ENCODE peak calls at places on chromosomes 5 and 9, in eight cellular contexts. One of them, this sample, is unnamed.

GRCh38 chr5:84647581-84647980 is 262.9 kb upstream of the EDIL3 start:
- DNase-seq in OCI-LY7: no peak
- DNase-seq in fibroblast of lung: no peak
- DNase-seq in upper lobe of right lung: no peak
- DNase-seq in A549: no peak
- DNase-seq in lower lobe of right lung: no peak
- DNase-seq in MM.1S: no peak
- DNase-seq in psoas muscle: no peak
- DNase-seq in this sample: no peak

GRCh38 chr5:125463441-125464092 is 717.1 kb upstream of the ZNF608 start:
- DNase-seq in OCI-LY7: no peak
- DNase-seq in fibroblast of lung: peak
- DNase-seq in upper lobe of right lung: no peak
- DNase-seq in A549: no peak
- DNase-seq in lower lobe of right lung: no peak
- DNase-seq in MM.1S: no peak
- DNase-seq in psoas muscle: no peak
- DNase-seq in this sample: no peak

GRCh38 chr5:143023447-143024096 is 253.4 kb downstream of the ARHGAP26 start:
- DNase-seq in OCI-LY7: no peak
- DNase-seq in fibroblast of lung: peak
- DNase-seq in upper lobe of right lung: no peak
- DNase-seq in A549: no peak
- DNase-seq in lower lobe of right lung: no peak
- DNase-seq in MM.1S: no peak
- DNase-seq in psoas muscle: peak
- DNase-seq in this sample: no peak

GRCh38 chr5:167895899-167896659 is 395.4 kb upstream of the WWC1 start:
- DNase-seq in OCI-LY7: no peak
- DNase-seq in fibroblast of lung: no peak
- DNase-seq in upper lobe of right lung: no peak
- DNase-seq in A549: no peak
- DNase-seq in lower lobe of right lung: no peak
- DNase-seq in MM.1S: no peak
- DNase-seq in psoas muscle: no peak
- DNase-seq in this sample: no peak

GRCh38 chr9:100111235-100111634 is 12.2 kb downstream of the INVS start:
- DNase-seq in OCI-LY7: no peak
- DNase-seq in fibroblast of lung: peak
- DNase-seq in upper lobe of right lung: peak
- DNase-seq in A549: no peak
- DNase-seq in lower lobe of right lung: peak
- DNase-seq in MM.1S: no peak
- DNase-seq in psoas muscle: peak
- DNase-seq in this sample: peak

GRCh38 chr5:172574845-172575170 is 66.3 kb upstream of the NEURL1B start:
- DNase-seq in OCI-LY7: no peak
- DNase-seq in fibroblast of lung: no peak
- DNase-seq in upper lobe of right lung: no peak
- DNase-seq in A549: no peak
- DNase-seq in lower lobe of right lung: no peak
- DNase-seq in MM.1S: no peak
- DNase-seq in psoas muscle: no peak
- DNase-seq in this sample: no peak

GRCh38 chr5:135615581-135616260 is 36.9 kb upstream of the CXCL14 start:
- DNase-seq in OCI-LY7: no peak
- DNase-seq in fibroblast of lung: no peak
- DNase-seq in upper lobe of right lung: no peak
- DNase-seq in A549: no peak
- DNase-seq in lower lobe of right lung: no peak
- DNase-seq in MM.1S: no peak
- DNase-seq in psoas muscle: no peak
- DNase-seq in this sample: no peak

GRCh38 chr9:127626752-127627493 is 14.8 kb downstream of the STXBP1 start:
- DNase-seq in OCI-LY7: no peak
- DNase-seq in fibroblast of lung: no peak
- DNase-seq in upper lobe of right lung: no peak
- DNase-seq in A549: no peak
- DNase-seq in lower lobe of right lung: no peak
- DNase-seq in MM.1S: no peak
- DNase-seq in psoas muscle: no peak
- DNase-seq in this sample: no peak

GRCh38 chr5:171721469-171721868 is 64.1 kb upstream of the SMIM23 start:
- DNase-seq in OCI-LY7: no peak
- DNase-seq in fibroblast of lung: no peak
- DNase-seq in upper lobe of right lung: no peak
- DNase-seq in A549: no peak
- DNase-seq in lower lobe of right lung: no peak
- DNase-seq in MM.1S: no peak
- DNase-seq in psoas muscle: no peak
- DNase-seq in this sample: no peak

GRCh38 chr5:137752873-137753226 is 1.3 kb downstream of the HNRNPA0 start:
- DNase-seq in OCI-LY7: peak
- DNase-seq in fibroblast of lung: peak
- DNase-seq in upper lobe of right lung: no peak
- DNase-seq in A549: peak
- DNase-seq in lower lobe of right lung: no peak
- DNase-seq in MM.1S: no peak
- DNase-seq in psoas muscle: no peak
- DNase-seq in this sample: no peak

GRCh38 chr5:36744678-36745659 is 131.6 kb upstream of the NIPBL start:
- DNase-seq in OCI-LY7: peak
- DNase-seq in fibroblast of lung: peak
- DNase-seq in upper lobe of right lung: peak
- DNase-seq in A549: peak
- DNase-seq in lower lobe of right lung: peak
- DNase-seq in MM.1S: peak
- DNase-seq in psoas muscle: peak
- DNase-seq in this sample: peak

GRCh38 chr5:114362197-114362976 is 517 bp downstream of the KCNN2 start:
- DNase-seq in OCI-LY7: no peak
- DNase-seq in fibroblast of lung: peak
- DNase-seq in upper lobe of right lung: peak
- DNase-seq in A549: peak
- DNase-seq in lower lobe of right lung: peak
- DNase-seq in MM.1S: peak
- DNase-seq in psoas muscle: no peak
- DNase-seq in this sample: no peak

GRCh38 chr9:121196389-121196788 is 5.3 kb downstream of the RAB14 start:
- DNase-seq in OCI-LY7: no peak
- DNase-seq in fibroblast of lung: no peak
- DNase-seq in upper lobe of right lung: no peak
- DNase-seq in A549: no peak
- DNase-seq in lower lobe of right lung: no peak
- DNase-seq in MM.1S: no peak
- DNase-seq in psoas muscle: no peak
- DNase-seq in this sample: no peak

GRCh38 chr5:154467655-154468354 is 10.2 kb downstream of the HAND1 start:
- DNase-seq in OCI-LY7: peak
- DNase-seq in fibroblast of lung: peak
- DNase-seq in upper lobe of right lung: peak
- DNase-seq in A549: peak
- DNase-seq in lower lobe of right lung: peak
- DNase-seq in MM.1S: peak
- DNase-seq in psoas muscle: peak
- DNase-seq in this sample: no peak

GRCh38 chr5:6447384-6448140 is 1.1 kb upstream of the UBE2QL1 start:
- DNase-seq in OCI-LY7: no peak
- DNase-seq in fibroblast of lung: no peak
- DNase-seq in upper lobe of right lung: no peak
- DNase-seq in A549: no peak
- DNase-seq in lower lobe of right lung: no peak
- DNase-seq in MM.1S: no peak
- DNase-seq in psoas muscle: no peak
- DNase-seq in this sample: no peak

GRCh38 chr5:6396043-6396442 is 17.7 kb upstream of the MED10 start:
- DNase-seq in OCI-LY7: no peak
- DNase-seq in fibroblast of lung: no peak
- DNase-seq in upper lobe of right lung: no peak
- DNase-seq in A549: no peak
- DNase-seq in lower lobe of right lung: no peak
- DNase-seq in MM.1S: no peak
- DNase-seq in psoas muscle: no peak
- DNase-seq in this sample: no peak

GRCh38 chr9:94909250-94909894 is 182.9 kb downstream of the AOPEP start:
- DNase-seq in OCI-LY7: no peak
- DNase-seq in fibroblast of lung: no peak
- DNase-seq in upper lobe of right lung: no peak
- DNase-seq in A549: peak
- DNase-seq in lower lobe of right lung: no peak
- DNase-seq in MM.1S: no peak
- DNase-seq in psoas muscle: no peak
- DNase-seq in this sample: no peak

GRCh38 chr5:116557669-116558271 is 16.9 kb downstream of the SEMA6A start:
- DNase-seq in OCI-LY7: peak
- DNase-seq in fibroblast of lung: peak
- DNase-seq in upper lobe of right lung: no peak
- DNase-seq in A549: peak
- DNase-seq in lower lobe of right lung: no peak
- DNase-seq in MM.1S: peak
- DNase-seq in psoas muscle: no peak
- DNase-seq in this sample: no peak

GRCh38 chr9:112764344-112764743 is 13.8 kb downstream of the SNX30 start:
- DNase-seq in OCI-LY7: no peak
- DNase-seq in fibroblast of lung: no peak
- DNase-seq in upper lobe of right lung: no peak
- DNase-seq in A549: no peak
- DNase-seq in lower lobe of right lung: no peak
- DNase-seq in MM.1S: no peak
- DNase-seq in psoas muscle: no peak
- DNase-seq in this sample: peak

GRCh38 chr9:75181748-75182147 is 93.4 kb downstream of the OSTF1 start:
- DNase-seq in OCI-LY7: no peak
- DNase-seq in fibroblast of lung: peak
- DNase-seq in upper lobe of right lung: no peak
- DNase-seq in A549: peak
- DNase-seq in lower lobe of right lung: no peak
- DNase-seq in MM.1S: no peak
- DNase-seq in psoas muscle: no peak
- DNase-seq in this sample: no peak
- H3K27ac ChIP-seq in OCI-LY7: no peak
- H3K27ac ChIP-seq in fibroblast of lung: no peak
- H3K27ac ChIP-seq in upper lobe of right lung: no peak
- H3K27ac ChIP-seq in A549: no peak
- H3K27ac ChIP-seq in lower lobe of right lung: no peak
- H3K27ac ChIP-seq in MM.1S: no peak
- H3K27ac ChIP-seq in psoas muscle: no peak
- H3K27ac ChIP-seq in this sample: no peak

DNA sequence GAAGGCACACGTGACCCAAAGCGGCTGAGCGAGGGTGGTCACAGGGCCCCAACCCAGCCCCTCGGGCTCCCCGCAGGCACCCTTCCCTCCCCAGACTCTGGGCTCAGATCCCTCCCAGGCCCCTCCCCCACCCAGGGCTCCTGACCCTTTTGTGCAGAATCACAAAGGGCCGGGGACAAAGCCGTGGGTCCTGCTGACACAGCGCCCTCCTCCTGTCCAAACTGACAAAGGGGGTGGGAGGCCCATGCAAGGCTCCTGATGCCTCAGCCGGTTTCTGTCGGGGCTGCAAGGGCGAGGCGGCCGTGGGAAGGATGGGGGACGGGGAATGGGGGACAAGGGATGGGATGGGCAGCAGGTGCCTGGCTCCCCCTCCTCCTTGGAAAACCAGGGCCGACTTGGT is 43.5 kb upstream of the UBAC1 start:
- DNase-seq in OCI-LY7: no peak
- DNase-seq in fibroblast of lung: no peak
- DNase-seq in upper lobe of right lung: no peak
- DNase-seq in A549: no peak
- DNase-seq in lower lobe of right lung: no peak
- DNase-seq in MM.1S: no peak
- DNase-seq in psoas muscle: no peak
- DNase-seq in this sample: no peak
- H3K27ac ChIP-seq in OCI-LY7: no peak
- H3K27ac ChIP-seq in fibroblast of lung: no peak
- H3K27ac ChIP-seq in upper lobe of right lung: no peak
- H3K27ac ChIP-seq in A549: peak
- H3K27ac ChIP-seq in lower lobe of right lung: no peak
- H3K27ac ChIP-seq in MM.1S: no peak
- H3K27ac ChIP-seq in psoas muscle: no peak
- H3K27ac ChIP-seq in this sample: no peak

GRCh38 chr5:128097224-128097623 is 13.7 kb downstream of the SLC12A2 start:
- DNase-seq in OCI-LY7: no peak
- DNase-seq in fibroblast of lung: no peak
- DNase-seq in upper lobe of right lung: no peak
- DNase-seq in A549: no peak
- DNase-seq in lower lobe of right lung: no peak
- DNase-seq in MM.1S: no peak
- DNase-seq in psoas muscle: no peak
- DNase-seq in this sample: no peak
- H3K27ac ChIP-seq in OCI-LY7: no peak
- H3K27ac ChIP-seq in fibroblast of lung: no peak
- H3K27ac ChIP-seq in upper lobe of right lung: no peak
- H3K27ac ChIP-seq in A549: no peak
- H3K27ac ChIP-seq in lower lobe of right lung: no peak
- H3K27ac ChIP-seq in MM.1S: no peak
- H3K27ac ChIP-seq in psoas muscle: no peak
- H3K27ac ChIP-seq in this sample: no peak

GRCh38 chr5:74766887-74767578 is at the start of the genes GFM2 and NSA2:
- DNase-seq in OCI-LY7: peak
- DNase-seq in fibroblast of lung: peak
- DNase-seq in upper lobe of right lung: peak
- DNase-seq in A549: peak
- DNase-seq in lower lobe of right lung: peak
- DNase-seq in MM.1S: peak
- DNase-seq in psoas muscle: peak
- DNase-seq in this sample: peak

GRCh38 chr5:74766348-74766886 is 500 bp downstream of the GFM2 start:
- DNase-seq in OCI-LY7: peak
- DNase-seq in fibroblast of lung: peak
- DNase-seq in upper lobe of right lung: no peak
- DNase-seq in A549: peak
- DNase-seq in lower lobe of right lung: no peak
- DNase-seq in MM.1S: peak
- DNase-seq in psoas muscle: no peak
- DNase-seq in this sample: no peak

GRCh38 chr5:74765201-74765600 is 1.7 kb downstream of the GFM2 start:
- DNase-seq in OCI-LY7: no peak
- DNase-seq in fibroblast of lung: no peak
- DNase-seq in upper lobe of right lung: no peak
- DNase-seq in A549: peak
- DNase-seq in lower lobe of right lung: no peak
- DNase-seq in MM.1S: no peak
- DNase-seq in psoas muscle: no peak
- DNase-seq in this sample: no peak

GRCh38 chr5:74767579-74767913 is 497 bp downstream of the NSA2 start:
- DNase-seq in OCI-LY7: peak
- DNase-seq in fibroblast of lung: peak
- DNase-seq in upper lobe of right lung: no peak
- DNase-seq in A549: peak
- DNase-seq in lower lobe of right lung: no peak
- DNase-seq in MM.1S: peak
- DNase-seq in psoas muscle: no peak
- DNase-seq in this sample: no peak

DNA sequence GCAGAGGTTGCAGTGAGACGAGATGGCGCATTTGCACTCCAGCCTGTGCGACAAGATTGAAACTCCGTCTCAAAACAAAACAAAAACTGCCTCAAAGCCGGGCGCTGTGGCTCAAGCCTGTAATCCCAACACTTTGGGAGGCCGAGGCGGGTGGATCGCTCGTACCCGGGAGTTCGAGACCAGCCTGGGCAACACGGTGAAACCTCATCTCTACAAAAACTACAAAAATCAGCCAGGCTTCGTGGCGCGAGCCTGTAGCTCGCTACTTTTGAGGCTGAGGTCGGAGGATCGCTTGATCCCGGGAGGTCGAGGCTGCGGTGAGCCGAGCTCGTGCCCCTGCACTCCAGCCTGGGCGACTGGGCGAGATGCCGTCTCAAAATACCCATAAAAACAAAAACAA is 988 bp downstream of the GFM2 start:
- DNase-seq in OCI-LY7: no peak
- DNase-seq in fibroblast of lung: no peak
- DNase-seq in upper lobe of right lung: no peak
- DNase-seq in A549: no peak
- DNase-seq in lower lobe of right lung: no peak
- DNase-seq in MM.1S: no peak
- DNase-seq in psoas muscle: no peak
- DNase-seq in this sample: no peak
- H3K27ac ChIP-seq in OCI-LY7: no peak
- H3K27ac ChIP-seq in fibroblast of lung: no peak
- H3K27ac ChIP-seq in upper lobe of right lung: peak
- H3K27ac ChIP-seq in A549: peak
- H3K27ac ChIP-seq in lower lobe of right lung: no peak
- H3K27ac ChIP-seq in MM.1S: no peak
- H3K27ac ChIP-seq in psoas muscle: peak
- H3K27ac ChIP-seq in this sample: no peak

This sample was measured in AG04450.